ENCODE peak calls at places on chromosomes 5 and 9, in nine cellular contexts. F is tibial nerve; G is colonic mucosa; V is CD8-positive, alpha-beta T cell; N is endothelial cell of umbilical vein; U is keratinocyte; A is A549; O is fibroblast of lung; Z is adrenal gland. X is an unnamed sample.
A peak's percentile ranks its signal among the peaks of the same experiment; 100 is the strongest.

GRCh38 chr5:66864240-66864884 is 268.2 kb downstream of the MAST4 start:
- DNase-seq in F (no peak), G (no peak), V (no peak), N (peak; percentile 86), U (no peak), A (peak; percentile 67), O (peak; percentile 76), Z (peak; percentile 21), X (no peak)

GRCh38 chr5:65050140-65050539 is 281.4 kb downstream of the CWC27 start:
- DNase-seq in F (no peak), G (no peak), V (no peak), N (no peak), U (no peak), A (no peak), O (no peak), Z (no peak), X (no peak)

GRCh38 chr5:146703899-146704298 is 174.7 kb downstream of the PPP2R2B start:
- DNase-seq in F (no peak), G (no peak), V (no peak), N (peak; percentile 6), U (peak; percentile 75), A (no peak), O (no peak), Z (no peak), X (no peak)

GRCh38 chr9:132878695-132879064 is at the start of gene SPACA9:
- DNase-seq in F (peak; percentile 59), G (peak; percentile 77), V (no peak), N (peak; percentile 46), U (no peak), A (peak; percentile 63), O (peak; percentile 50), Z (peak; percentile 71), X (peak; percentile 17)

GRCh38 chr9:21728781-21729180 is 73.7 kb upstream of the MTAP start:
- DNase-seq in F (no peak), G (no peak), V (no peak), N (no peak), U (no peak), A (peak; percentile 18), O (no peak), Z (no peak), X (no peak)

GRCh38 chr9:15529566-15530324 is 19.0 kb upstream of the PSIP1 start:
- DNase-seq in F (no peak), G (no peak), V (no peak), N (no peak), U (no peak), A (no peak), O (no peak), Z (no peak), X (no peak)

GRCh38 chr9:89853931-89854330 is 249.1 kb downstream of the GADD45G start:
- DNase-seq in F (no peak), G (peak; percentile 7), V (no peak), N (no peak), U (no peak), A (no peak), O (no peak), Z (no peak), X (no peak)

GRCh38 chr5:115033861-115034260 is 135.8 kb downstream of the TRIM36 start:
- DNase-seq in F (no peak), G (no peak), V (no peak), N (no peak), U (no peak), A (peak; percentile 27), O (no peak), Z (peak; percentile 24), X (no peak)

GRCh38 chr9:136105398-136106135 is 10.5 kb upstream of the NACC2 start:
- DNase-seq in F (no peak), G (no peak), V (no peak), N (no peak), U (no peak), A (no peak), O (peak; percentile 56), Z (peak; percentile 58), X (no peak)

GRCh38 chr5:88145603-88146467 is 122.8 kb downstream of the TMEM161B start:
- DNase-seq in F (no peak), G (no peak), V (no peak), N (no peak), U (no peak), A (no peak), O (peak; percentile 9), Z (no peak), X (no peak)

GRCh38 chr5:77893225-77893860 is 117.2 kb upstream of the TBCA start:
- DNase-seq in F (no peak), G (peak; percentile 27), V (no peak), N (peak; percentile 87), U (peak; percentile 61), A (peak; percentile 83), O (peak; percentile 96), Z (peak; percentile 82), X (peak; percentile 45)

GRCh38 chr5:180960209-180960608 is 28.4 kb upstream of the BTNL3 start:
- DNase-seq in F (no peak), G (no peak), V (no peak), N (no peak), U (no peak), A (no peak), O (no peak), Z (no peak), X (no peak)

GRCh38 chr5:7884491-7885273 is 15.7 kb downstream of the MTRR start:
- DNase-seq in F (no peak), G (no peak), V (no peak), N (no peak), U (no peak), A (no peak), O (no peak), Z (no peak), X (no peak)

GRCh38 chr9:120556780-120557179 is 23.2 kb downstream of the CDK5RAP2 start:
- DNase-seq in F (no peak), G (no peak), V (no peak), N (no peak), U (no peak), A (no peak), O (no peak), Z (no peak), X (no peak)

GRCh38 chr9:93132946-93133640 is 958 bp downstream of the NINJ1 start:
- DNase-seq in F (no peak), G (peak; percentile 54), V (no peak), N (peak; percentile 57), U (no peak), A (no peak), O (peak; percentile 32), Z (peak; percentile 79), X (no peak)

GRCh38 chr5:180117378-180117725 is 45.8 kb upstream of the RNF130 start:
- DNase-seq in F (no peak), G (no peak), V (no peak), N (no peak), U (no peak), A (no peak), O (no peak), Z (no peak), X (no peak)

DNA sequence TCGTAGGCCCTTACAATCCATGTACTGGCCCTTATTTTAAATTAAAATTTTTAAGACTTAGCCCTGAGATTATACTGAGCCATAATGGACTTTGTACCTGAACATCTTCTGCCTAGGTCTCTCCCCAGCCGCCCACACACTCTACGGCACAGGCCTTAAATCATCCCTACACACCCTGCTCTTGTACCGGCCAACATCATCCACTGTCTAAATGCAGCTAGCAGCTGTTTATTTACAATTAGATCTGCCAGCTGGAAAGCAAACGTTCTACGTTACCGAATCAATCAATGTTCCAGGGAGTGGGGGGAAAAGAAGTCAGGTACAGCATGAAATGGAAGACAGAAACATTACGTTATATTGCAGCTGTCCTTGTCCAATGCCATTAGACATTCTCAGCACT is 88.5 kb upstream of the GRAMD2B start:
- DNase-seq in F (no peak), G (no peak), V (no peak), N (no peak), U (no peak), A (no peak), O (peak; percentile 9), Z (no peak), X (no peak)
- H3K4me1 ChIP-seq in F (peaks cover 4% of the 10 kb centered on the region), G (no peaks in the 10 kb centered on the region), V (no peaks in the 10 kb centered on the region), N (no peaks in the 10 kb centered on the region), U (peaks cover 3% of the 10 kb centered on the region), A (no peaks in the 10 kb centered on the region), O (no peaks in the 10 kb centered on the region), Z (peaks cover 7% of the 10 kb centered on the region), X (no peaks in the 10 kb centered on the region)

GRCh38 chr9:110532908-110533665 is 46.5 kb downstream of the SVEP1 start:
- DNase-seq in F (no peak), G (no peak), V (no peak), N (no peak), U (no peak), A (no peak), O (no peak), Z (no peak), X (no peak)

GRCh38 chr9:110538169-110538568 is 41.4 kb downstream of the SVEP1 start:
- DNase-seq in F (no peak), G (no peak), V (no peak), N (no peak), U (no peak), A (no peak), O (peak; percentile 76), Z (no peak), X (no peak)

GRCh38 chr9:110538621-110539020 is 40.9 kb downstream of the SVEP1 start:
- DNase-seq in F (no peak), G (no peak), V (no peak), N (no peak), U (no peak), A (no peak), O (no peak), Z (no peak), X (no peak)

GRCh38 chr9:110531776-110532175 is 47.8 kb downstream of the SVEP1 start:
- DNase-seq in F (no peak), G (no peak), V (no peak), N (peak; percentile 31), U (no peak), A (no peak), O (peak; percentile 65), Z (no peak), X (no peak)

DNA sequence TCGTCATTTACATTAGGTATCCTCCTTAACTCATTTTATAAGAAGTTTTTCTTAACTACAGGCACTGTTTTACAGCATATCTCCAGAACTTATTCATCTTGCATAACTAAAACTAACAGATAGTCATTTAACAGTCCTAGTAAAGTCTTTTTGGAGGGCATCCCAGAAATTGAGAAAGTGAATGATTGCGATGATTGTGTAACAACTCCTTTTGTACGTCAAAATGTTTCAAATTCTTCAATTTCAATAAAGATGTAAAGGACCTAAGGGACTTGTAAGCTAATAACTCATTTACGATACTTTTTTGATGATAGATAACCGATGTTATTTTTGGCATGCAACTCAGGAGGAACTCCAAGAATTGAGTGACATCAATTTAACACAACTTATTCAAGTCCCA is 42.7 kb downstream of the SVEP1 start:
- DNase-seq in F (peak; percentile 29), G (no peak), V (no peak), N (no peak), U (no peak), A (peak; percentile 51), O (peak; percentile 95), Z (no peak), X (no peak)
- TF ChIP-seq CTCF in F (no peak), G (no peak), V (no peak), N (no peak), U (no peak), A (no peak), O (no peak), Z (no peak), X (no peak)

GRCh38 chr5:154786414-154786813 is 31.2 kb downstream of the LARP1 start:
- DNase-seq in F (no peak), G (no peak), V (no peak), N (no peak), U (no peak), A (no peak), O (peak; percentile 9), Z (no peak), X (no peak)
- H3K4me1 ChIP-seq in F (peaks cover 72% of the 10 kb centered on the region), G (peaks cover 6% of the 10 kb centered on the region), V (peaks cover 63% of the 10 kb centered on the region), N (peaks cover 7% of the 10 kb centered on the region), U (no peaks in the 10 kb centered on the region), A (peaks cover 59% of the 10 kb centered on the region), O (no peaks in the 10 kb centered on the region), Z (peaks cover 72% of the 10 kb centered on the region), X (peaks cover 73% of the 10 kb centered on the region)

GRCh38 chr9:97502984-97503861 is 1.8 kb downstream of the TMOD1 start:
- DNase-seq in F (no peak), G (no peak), V (no peak), N (no peak), U (no peak), A (no peak), O (no peak), Z (no peak), X (no peak)
- TF ChIP-seq CTCF in F (no peak), G (no peak), V (no peak), N (no peak), U (no peak), A (no peak), O (no peak), Z (no peak), X (no peak)

X was measured in thoracic aorta.